ENCODE peak calls at places on chromosomes 16 and 17, in nine cellular contexts. One of them, this sample, is unnamed.

GRCh38 chr16:87297918-87298631 is 19.1 kb downstream of the C16orf95 start:
- DNase-seq in heart right ventricle: no peak
- DNase-seq in stomach: no peak
- DNase-seq in psoas muscle: no peak
- DNase-seq in cardiac muscle cell: peak
- DNase-seq in HFF-Myc: no peak
- DNase-seq in PC-3: peak
- DNase-seq in naive thymus-derived CD4-positive, alpha-beta T cell: no peak
- DNase-seq in ascending aorta: no peak
- DNase-seq in this sample: no peak

GRCh38 chr16:78503501-78504110 is 404.2 kb downstream of the WWOX start:
- DNase-seq in heart right ventricle: peak
- DNase-seq in stomach: peak
- DNase-seq in psoas muscle: no peak
- DNase-seq in cardiac muscle cell: peak
- DNase-seq in HFF-Myc: no peak
- DNase-seq in PC-3: peak
- DNase-seq in naive thymus-derived CD4-positive, alpha-beta T cell: no peak
- DNase-seq in ascending aorta: no peak
- DNase-seq in this sample: peak

GRCh38 chr16:78478267-78478821 is 378.9 kb downstream of the WWOX start:
- DNase-seq in heart right ventricle: no peak
- DNase-seq in stomach: no peak
- DNase-seq in psoas muscle: no peak
- DNase-seq in cardiac muscle cell: no peak
- DNase-seq in HFF-Myc: no peak
- DNase-seq in PC-3: no peak
- DNase-seq in naive thymus-derived CD4-positive, alpha-beta T cell: no peak
- DNase-seq in ascending aorta: no peak
- DNase-seq in this sample: peak

GRCh38 chr17:2264023-2264860 is 39.3 kb downstream of the SMG6 start:
- DNase-seq in heart right ventricle: no peak
- DNase-seq in stomach: no peak
- DNase-seq in psoas muscle: no peak
- DNase-seq in cardiac muscle cell: peak
- DNase-seq in HFF-Myc: no peak
- DNase-seq in PC-3: no peak
- DNase-seq in naive thymus-derived CD4-positive, alpha-beta T cell: no peak
- DNase-seq in ascending aorta: no peak
- DNase-seq in this sample: no peak

GRCh38 chr16:72111653-72112451 is 18.2 kb downstream of the DHX38 start:
- DNase-seq in heart right ventricle: no peak
- DNase-seq in stomach: no peak
- DNase-seq in psoas muscle: no peak
- DNase-seq in cardiac muscle cell: no peak
- DNase-seq in HFF-Myc: no peak
- DNase-seq in PC-3: no peak
- DNase-seq in naive thymus-derived CD4-positive, alpha-beta T cell: no peak
- DNase-seq in ascending aorta: no peak
- DNase-seq in this sample: no peak

GRCh38 chr17:69704935-69705334 is 290.4 kb downstream of the MAP2K6 start:
- DNase-seq in heart right ventricle: no peak
- DNase-seq in stomach: no peak
- DNase-seq in psoas muscle: no peak
- DNase-seq in cardiac muscle cell: no peak
- DNase-seq in HFF-Myc: no peak
- DNase-seq in PC-3: no peak
- DNase-seq in naive thymus-derived CD4-positive, alpha-beta T cell: no peak
- DNase-seq in ascending aorta: no peak
- DNase-seq in this sample: no peak

GRCh38 chr16:2481676-2482075 is 6.7 kb downstream of the TBC1D24 start:
- DNase-seq in heart right ventricle: no peak
- DNase-seq in stomach: no peak
- DNase-seq in psoas muscle: no peak
- DNase-seq in cardiac muscle cell: no peak
- DNase-seq in HFF-Myc: no peak
- DNase-seq in PC-3: no peak
- DNase-seq in naive thymus-derived CD4-positive, alpha-beta T cell: no peak
- DNase-seq in ascending aorta: no peak
- DNase-seq in this sample: no peak

GRCh38 chr17:6374761-6375312 is 60.1 kb downstream of the AIPL1 start:
- DNase-seq in heart right ventricle: no peak
- DNase-seq in stomach: no peak
- DNase-seq in psoas muscle: no peak
- DNase-seq in cardiac muscle cell: peak
- DNase-seq in HFF-Myc: no peak
- DNase-seq in PC-3: peak
- DNase-seq in naive thymus-derived CD4-positive, alpha-beta T cell: no peak
- DNase-seq in ascending aorta: no peak
- DNase-seq in this sample: no peak

GRCh38 chr17:55632893-55633292 is 89.8 kb downstream of the TMEM100 start:
- DNase-seq in heart right ventricle: no peak
- DNase-seq in stomach: no peak
- DNase-seq in psoas muscle: no peak
- DNase-seq in cardiac muscle cell: peak
- DNase-seq in HFF-Myc: no peak
- DNase-seq in PC-3: no peak
- DNase-seq in naive thymus-derived CD4-positive, alpha-beta T cell: no peak
- DNase-seq in ascending aorta: no peak
- DNase-seq in this sample: no peak

GRCh38 chr17:29219378-29220047 is 27.1 kb upstream of the CRYBA1 start:
- DNase-seq in heart right ventricle: peak
- DNase-seq in stomach: peak
- DNase-seq in psoas muscle: peak
- DNase-seq in cardiac muscle cell: peak
- DNase-seq in HFF-Myc: peak
- DNase-seq in PC-3: peak
- DNase-seq in naive thymus-derived CD4-positive, alpha-beta T cell: peak
- DNase-seq in ascending aorta: no peak
- DNase-seq in this sample: peak

GRCh38 chr16:80852261-80852872 is 48.0 kb upstream of the CDYL2 start:
- DNase-seq in heart right ventricle: no peak
- DNase-seq in stomach: no peak
- DNase-seq in psoas muscle: no peak
- DNase-seq in cardiac muscle cell: peak
- DNase-seq in HFF-Myc: no peak
- DNase-seq in PC-3: peak
- DNase-seq in naive thymus-derived CD4-positive, alpha-beta T cell: no peak
- DNase-seq in ascending aorta: no peak
- DNase-seq in this sample: peak

GRCh38 chr17:80970044-80970761 is 21.4 kb upstream of the CHMP6 start:
- DNase-seq in heart right ventricle: peak
- DNase-seq in stomach: peak
- DNase-seq in psoas muscle: peak
- DNase-seq in cardiac muscle cell: peak
- DNase-seq in HFF-Myc: no peak
- DNase-seq in PC-3: peak
- DNase-seq in naive thymus-derived CD4-positive, alpha-beta T cell: peak
- DNase-seq in ascending aorta: no peak
- DNase-seq in this sample: no peak

GRCh38 chr16:67773569-67774456 is 32.5 kb downstream of the RANBP10 start:
- DNase-seq in heart right ventricle: peak
- DNase-seq in stomach: no peak
- DNase-seq in psoas muscle: no peak
- DNase-seq in cardiac muscle cell: peak
- DNase-seq in HFF-Myc: no peak
- DNase-seq in PC-3: no peak
- DNase-seq in naive thymus-derived CD4-positive, alpha-beta T cell: no peak
- DNase-seq in ascending aorta: no peak
- DNase-seq in this sample: no peak

DNA sequence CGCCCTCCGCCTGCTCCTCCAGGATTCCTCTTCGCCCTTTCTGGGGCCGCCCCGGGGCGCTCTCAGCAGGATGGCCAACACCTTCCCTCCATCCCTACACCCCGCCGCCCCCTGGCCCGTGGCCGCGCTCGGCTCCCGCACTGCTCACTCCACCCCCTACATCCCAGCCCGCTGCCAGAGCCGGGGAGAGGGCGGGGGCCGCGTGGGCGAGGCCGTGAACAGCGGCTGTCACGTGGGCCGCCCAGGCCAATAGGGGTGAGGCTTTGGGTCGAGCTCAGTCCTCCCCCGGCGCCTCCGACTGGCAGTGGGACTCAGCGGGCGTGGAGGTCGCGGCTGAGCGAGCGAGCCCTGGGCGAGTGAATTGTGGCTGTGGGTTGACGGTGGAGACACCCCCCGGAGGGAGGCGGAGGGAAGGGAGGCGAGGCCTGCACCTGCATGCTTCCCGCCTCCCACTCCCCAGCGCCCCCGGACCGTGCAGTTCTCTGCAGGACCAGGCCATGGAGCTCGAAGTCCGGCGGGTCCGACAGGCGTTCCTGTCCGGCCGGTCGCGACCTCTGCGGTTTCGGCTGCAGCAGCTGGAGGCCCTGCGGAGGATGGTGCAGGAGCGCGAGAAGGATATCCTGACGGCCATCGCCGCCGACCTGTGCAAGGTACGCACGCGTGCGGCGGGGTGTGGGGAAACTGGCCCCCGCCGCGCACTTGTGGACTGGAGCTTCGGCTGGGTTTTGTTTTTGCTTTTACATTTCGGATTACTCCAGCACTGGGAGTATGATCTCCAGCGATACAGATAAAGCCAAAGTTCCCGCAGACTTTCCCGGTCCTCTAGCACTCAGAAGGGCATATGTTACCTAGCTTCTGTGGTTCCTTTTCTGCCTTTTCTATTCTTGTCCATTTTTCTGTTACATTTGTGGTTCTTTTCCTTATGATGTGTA is at the start of gene ALDH3A2:
- DNase-seq in heart right ventricle: peak
- DNase-seq in stomach: peak
- DNase-seq in psoas muscle: peak
- DNase-seq in cardiac muscle cell: peak
- DNase-seq in HFF-Myc: peak
- DNase-seq in PC-3: peak
- DNase-seq in naive thymus-derived CD4-positive, alpha-beta T cell: peak
- DNase-seq in ascending aorta: peak
- DNase-seq in this sample: peak
- H3K4me3 ChIP-seq in heart right ventricle: peak
- H3K4me3 ChIP-seq in stomach: peak
- H3K4me3 ChIP-seq in psoas muscle: peak
- H3K4me3 ChIP-seq in cardiac muscle cell: peak
- H3K4me3 ChIP-seq in HFF-Myc: peak
- H3K4me3 ChIP-seq in PC-3: peak
- H3K4me3 ChIP-seq in naive thymus-derived CD4-positive, alpha-beta T cell: peak
- H3K4me3 ChIP-seq in ascending aorta: peak
- H3K4me3 ChIP-seq in this sample: peak

GRCh38 chr17:1180958-1181768 is 1.4 kb upstream of the ABR start:
- DNase-seq in heart right ventricle: no peak
- DNase-seq in stomach: no peak
- DNase-seq in psoas muscle: no peak
- DNase-seq in cardiac muscle cell: no peak
- DNase-seq in HFF-Myc: no peak
- DNase-seq in PC-3: no peak
- DNase-seq in naive thymus-derived CD4-positive, alpha-beta T cell: no peak
- DNase-seq in ascending aorta: no peak
- DNase-seq in this sample: no peak
- H3K4me3 ChIP-seq in heart right ventricle: no peak
- H3K4me3 ChIP-seq in stomach: no peak
- H3K4me3 ChIP-seq in psoas muscle: no peak
- H3K4me3 ChIP-seq in cardiac muscle cell: no peak
- H3K4me3 ChIP-seq in HFF-Myc: no peak
- H3K4me3 ChIP-seq in PC-3: no peak
- H3K4me3 ChIP-seq in naive thymus-derived CD4-positive, alpha-beta T cell: no peak
- H3K4me3 ChIP-seq in ascending aorta: no peak
- H3K4me3 ChIP-seq in this sample: no peak

GRCh38 chr16:30185683-30186421 is 2.5 kb downstream of the CORO1A start:
- DNase-seq in heart right ventricle: peak
- DNase-seq in stomach: peak
- DNase-seq in psoas muscle: peak
- DNase-seq in cardiac muscle cell: no peak
- DNase-seq in HFF-Myc: no peak
- DNase-seq in PC-3: no peak
- DNase-seq in naive thymus-derived CD4-positive, alpha-beta T cell: peak
- DNase-seq in ascending aorta: no peak
- DNase-seq in this sample: peak

GRCh38 chr16:30185141-30185682 is 1.8 kb downstream of the CORO1A start:
- DNase-seq in heart right ventricle: peak
- DNase-seq in stomach: no peak
- DNase-seq in psoas muscle: peak
- DNase-seq in cardiac muscle cell: no peak
- DNase-seq in HFF-Myc: no peak
- DNase-seq in PC-3: no peak
- DNase-seq in naive thymus-derived CD4-positive, alpha-beta T cell: peak
- DNase-seq in ascending aorta: no peak
- DNase-seq in this sample: no peak

GRCh38 chr16:30183961-30184429 is 593 bp downstream of the CORO1A start:
- DNase-seq in heart right ventricle: peak
- DNase-seq in stomach: peak
- DNase-seq in psoas muscle: peak
- DNase-seq in cardiac muscle cell: no peak
- DNase-seq in HFF-Myc: no peak
- DNase-seq in PC-3: no peak
- DNase-seq in naive thymus-derived CD4-positive, alpha-beta T cell: peak
- DNase-seq in ascending aorta: no peak
- DNase-seq in this sample: peak

GRCh38 chr16:30184430-30185140 is 1.2 kb downstream of the CORO1A start:
- DNase-seq in heart right ventricle: peak
- DNase-seq in stomach: peak
- DNase-seq in psoas muscle: peak
- DNase-seq in cardiac muscle cell: no peak
- DNase-seq in HFF-Myc: no peak
- DNase-seq in PC-3: no peak
- DNase-seq in naive thymus-derived CD4-positive, alpha-beta T cell: peak
- DNase-seq in ascending aorta: no peak
- DNase-seq in this sample: no peak

DNA sequence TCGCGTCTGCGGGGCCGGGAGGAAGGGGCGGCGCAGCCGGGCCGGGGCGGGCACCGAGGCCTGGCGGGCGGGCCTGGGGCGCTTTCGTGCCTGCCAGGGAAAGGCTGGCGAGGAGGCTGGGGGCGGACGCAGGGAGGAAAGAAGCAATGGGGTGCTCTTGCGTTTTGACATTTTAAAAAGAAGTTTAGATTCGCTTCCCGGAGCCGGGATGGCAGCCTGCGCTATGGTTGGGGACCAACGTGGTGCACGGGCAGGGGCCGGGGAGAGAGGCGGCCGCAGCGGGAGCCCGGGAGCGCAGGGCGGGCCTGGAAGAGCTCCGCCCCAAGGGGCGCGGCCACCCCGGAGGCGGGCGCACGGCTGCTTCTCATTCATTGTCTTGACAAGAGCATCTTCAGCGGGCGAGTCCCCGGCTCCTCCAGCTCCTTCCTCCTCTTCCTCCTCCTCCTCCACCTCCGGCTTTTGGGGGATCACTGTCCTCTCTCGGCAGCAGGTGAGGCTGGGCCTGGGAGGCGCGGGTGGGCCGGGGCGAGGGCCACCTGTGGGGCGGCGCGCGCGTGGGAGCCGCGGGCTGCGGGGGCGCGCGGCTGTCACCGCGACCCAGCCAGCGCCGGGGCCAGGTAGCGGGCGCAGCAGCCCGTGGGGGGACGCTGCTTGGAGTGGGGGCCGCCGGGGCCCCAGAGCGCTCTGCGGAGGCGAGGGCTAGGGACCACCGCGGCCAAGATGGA is at the start of gene CORO1A:
- DNase-seq in heart right ventricle: peak
- DNase-seq in stomach: peak
- DNase-seq in psoas muscle: peak
- DNase-seq in cardiac muscle cell: peak
- DNase-seq in HFF-Myc: no peak
- DNase-seq in PC-3: peak
- DNase-seq in naive thymus-derived CD4-positive, alpha-beta T cell: peak
- DNase-seq in ascending aorta: no peak
- DNase-seq in this sample: peak
- H3K4me3 ChIP-seq in heart right ventricle: peak
- H3K4me3 ChIP-seq in stomach: peak
- H3K4me3 ChIP-seq in psoas muscle: peak
- H3K4me3 ChIP-seq in cardiac muscle cell: peak
- H3K4me3 ChIP-seq in HFF-Myc: peak
- H3K4me3 ChIP-seq in PC-3: peak
- H3K4me3 ChIP-seq in naive thymus-derived CD4-positive, alpha-beta T cell: peak
- H3K4me3 ChIP-seq in ascending aorta: peak
- H3K4me3 ChIP-seq in this sample: peak

GRCh38 chr17:42456223-42457106 is 2.2 kb upstream of the ATP6V0A1 start:
- DNase-seq in heart right ventricle: no peak
- DNase-seq in stomach: no peak
- DNase-seq in psoas muscle: no peak
- DNase-seq in cardiac muscle cell: peak
- DNase-seq in HFF-Myc: no peak
- DNase-seq in PC-3: no peak
- DNase-seq in naive thymus-derived CD4-positive, alpha-beta T cell: no peak
- DNase-seq in ascending aorta: no peak
- DNase-seq in this sample: peak
- H3K4me3 ChIP-seq in heart right ventricle: no peak
- H3K4me3 ChIP-seq in stomach: no peak
- H3K4me3 ChIP-seq in psoas muscle: peak
- H3K4me3 ChIP-seq in cardiac muscle cell: no peak
- H3K4me3 ChIP-seq in HFF-Myc: no peak
- H3K4me3 ChIP-seq in PC-3: no peak
- H3K4me3 ChIP-seq in naive thymus-derived CD4-positive, alpha-beta T cell: peak
- H3K4me3 ChIP-seq in ascending aorta: no peak
- H3K4me3 ChIP-seq in this sample: no peak

This sample was measured in Jurkat, Clone E6-1.